ENCODE peak calls at places on chromosomes 11 and 22, in seven cellular contexts. T, A, Y, K, L, X and F are unnamed samples.

GRCh38 chr22:42928969-42929837 is 72.1 kb upstream of the ARFGAP3 start:
- DNase-seq in T (no peak), A (peak; percentile 48), Y (no peak), K (no peak), L (no peak), X (no peak), F (no peak)

GRCh38 chr11:121800704-121801516 is 315.1 kb downstream of the BLID start:
- DNase-seq in T (no peak), A (no peak), Y (no peak), K (no peak), L (peak; percentile 93), X (no peak), F (no peak)

GRCh38 chr11:128409476-128409875 is 177.9 kb downstream of the ETS1 start:
- DNase-seq in T (no peak), A (no peak), Y (no peak), K (no peak), L (no peak), X (no peak), F (no peak)

GRCh38 chr11:125123194-125123946 is 11.9 kb upstream of the TMEM218 start:
- DNase-seq in T (no peak), A (no peak), Y (no peak), K (no peak), L (no peak), X (no peak), F (no peak)

GRCh38 chr11:83521647-83522596 is 235.8 kb upstream of the CCDC90B start:
- DNase-seq in T (no peak), A (no peak), Y (peak; percentile 51), K (no peak), L (peak; percentile 76), X (no peak), F (no peak)

GRCh38 chr11:120334894-120335462 is 1.2 kb upstream of the ARHGEF12 start:
- DNase-seq in T (peak; percentile 83), A (no peak), Y (peak; percentile 59), K (peak; percentile 74), L (peak; percentile 79), X (peak; percentile 57), F (peak; percentile 59)

GRCh38 chr11:23585700-23586099 is 725.4 kb upstream of the CCDC179 start:
- DNase-seq in T (no peak), A (no peak), Y (no peak), K (no peak), L (no peak), X (no peak), F (no peak)

GRCh38 chr11:76270387-76270786 is 64.1 kb upstream of the WNT11 start:
- DNase-seq in T (no peak), A (no peak), Y (no peak), K (no peak), L (no peak), X (no peak), F (no peak)

GRCh38 chr11:132632641-132633124 is 899.6 kb downstream of the OPCML start:
- DNase-seq in T (no peak), A (no peak), Y (peak; percentile 39), K (no peak), L (no peak), X (no peak), F (no peak)

GRCh38 chr11:94671553-94672366 is 96.4 kb upstream of the AMOTL1 start:
- DNase-seq in T (no peak), A (no peak), Y (no peak), K (no peak), L (no peak), X (no peak), F (no peak)

GRCh38 chr22:43208703-43209522 is 22.0 kb upstream of the TTLL12 start:
- DNase-seq in T (no peak), A (no peak), Y (no peak), K (no peak), L (no peak), X (no peak), F (no peak)

GRCh38 chr11:32088117-32088941 is 2.5 kb upstream of the RCN1 start:
- DNase-seq in T (peak; percentile 36), A (no peak), Y (peak; percentile 17), K (no peak), L (no peak), X (peak; percentile 15), F (no peak)

GRCh38 chr11:134916829-134917228 is 504.8 kb upstream of the B3GAT1 start:
- DNase-seq in T (no peak), A (no peak), Y (no peak), K (no peak), L (no peak), X (no peak), F (no peak)

DNA sequence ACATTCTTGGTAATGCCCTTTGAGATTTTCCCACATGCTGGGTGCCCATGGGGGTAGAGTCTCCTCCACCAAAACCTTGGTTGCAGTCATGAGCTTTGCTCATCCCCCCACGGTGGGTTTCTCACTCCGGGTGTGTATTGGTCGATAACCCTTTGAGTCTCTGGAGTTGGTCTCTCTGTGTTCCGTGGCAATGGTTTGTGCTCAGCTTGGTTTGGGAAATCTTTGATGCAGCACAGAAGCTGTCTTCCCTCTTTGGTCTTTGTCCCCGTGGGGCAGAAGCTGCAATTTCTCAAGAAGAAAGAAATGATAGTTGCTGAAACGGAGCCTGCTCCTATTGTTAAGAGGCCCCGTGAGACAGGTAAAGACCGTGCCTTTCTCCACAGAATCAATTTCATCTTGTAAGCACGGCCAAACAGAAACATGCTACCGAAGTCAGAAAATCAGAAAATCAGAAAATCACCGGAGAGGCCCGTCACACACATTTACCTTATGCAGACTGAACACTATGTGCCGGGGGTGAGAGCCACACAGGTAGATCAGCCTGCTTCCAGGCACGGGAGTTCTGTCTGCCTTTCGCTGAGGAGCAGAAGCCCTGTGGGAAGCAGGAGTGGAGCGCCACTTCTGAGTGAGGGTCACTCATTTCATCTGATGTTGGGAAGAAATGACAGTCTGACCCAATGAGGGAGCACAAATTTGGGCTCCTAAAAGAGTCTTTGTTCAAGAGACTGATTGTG is 186.1 kb downstream of the TBC1D22A start:
- DNase-seq in T (no peak), A (no peak), Y (no peak), K (no peak), L (no peak), X (no peak), F (no peak)
- H3K27ac ChIP-seq in T (no peak overlapping the region), A (no peak overlapping the region), Y (no peak overlapping the region), K (no peak overlapping the region), L (no peak overlapping the region), X (no peak overlapping the region), F (no peak overlapping the region)

GRCh38 chr11:64788321-64789215 is 10.2 kb upstream of the SF1 start:
- DNase-seq in T (no peak), A (peak; percentile 69), Y (no peak), K (no peak), L (no peak), X (no peak), F (no peak)

GRCh38 chr11:64784813-64785581 is 6.7 kb upstream of the SF1 start:
- DNase-seq in T (no peak), A (no peak), Y (no peak), K (no peak), L (no peak), X (no peak), F (no peak)

GRCh38 chr11:64786308-64786707 is 8.0 kb upstream of the SF1 start:
- DNase-seq in T (no peak), A (peak; percentile 68), Y (no peak), K (no peak), L (no peak), X (no peak), F (no peak)

GRCh38 chr11:64789331-64790204 is 11.2 kb upstream of the SF1 start:
- DNase-seq in T (no peak), A (peak; percentile 69), Y (peak; percentile 12), K (no peak), L (no peak), X (no peak), F (no peak)

DNA sequence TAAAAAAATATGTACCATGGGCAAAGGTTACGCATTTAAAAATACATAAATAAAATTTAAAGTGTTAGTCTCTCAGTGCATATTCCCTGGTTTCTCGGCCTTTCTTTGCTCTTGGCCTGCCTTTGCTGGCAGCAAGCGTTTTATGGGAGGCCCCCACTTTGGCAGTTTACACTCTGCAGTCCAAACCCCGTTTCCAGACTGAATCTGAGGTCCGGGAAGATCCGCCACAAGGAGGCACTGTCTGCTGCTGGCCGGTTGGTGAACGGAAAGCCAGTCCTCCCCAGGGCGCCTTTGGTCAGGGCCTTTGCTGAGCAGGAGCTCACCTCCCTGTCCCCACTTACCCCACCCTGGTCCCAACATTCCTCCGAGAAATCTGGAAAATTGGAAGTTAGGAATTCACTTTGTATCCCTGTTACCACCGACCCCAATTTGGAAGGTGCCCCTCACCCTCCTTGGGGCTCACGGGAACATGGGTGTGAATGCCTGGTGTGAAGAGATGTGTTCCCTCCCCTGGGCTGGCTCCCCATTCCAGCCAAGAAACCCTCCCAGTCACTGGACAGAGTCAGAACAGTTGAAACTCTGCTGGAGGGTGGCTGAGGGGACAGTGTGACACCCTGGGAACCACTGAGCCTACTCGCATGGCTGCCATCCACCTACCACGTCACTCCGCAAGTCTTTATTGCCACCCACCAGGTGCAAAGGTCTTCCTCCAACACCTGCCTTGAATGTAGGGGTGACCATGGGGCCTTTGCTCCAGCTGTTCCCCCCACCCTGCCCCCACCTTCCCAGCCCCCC is 9.4 kb upstream of the SF1 start:
- DNase-seq in T (peak; percentile 50), A (peak; percentile 90), Y (peak; percentile 82), K (peak; percentile 82), L (peak; percentile 90), X (peak; percentile 75), F (no peak)
- TF ChIP-seq POLR2AphosphoS5 in T (no peak), A (no peak), Y (no peak), K (no peak), L (no peak), X (no peak), F (no peak)

DNA sequence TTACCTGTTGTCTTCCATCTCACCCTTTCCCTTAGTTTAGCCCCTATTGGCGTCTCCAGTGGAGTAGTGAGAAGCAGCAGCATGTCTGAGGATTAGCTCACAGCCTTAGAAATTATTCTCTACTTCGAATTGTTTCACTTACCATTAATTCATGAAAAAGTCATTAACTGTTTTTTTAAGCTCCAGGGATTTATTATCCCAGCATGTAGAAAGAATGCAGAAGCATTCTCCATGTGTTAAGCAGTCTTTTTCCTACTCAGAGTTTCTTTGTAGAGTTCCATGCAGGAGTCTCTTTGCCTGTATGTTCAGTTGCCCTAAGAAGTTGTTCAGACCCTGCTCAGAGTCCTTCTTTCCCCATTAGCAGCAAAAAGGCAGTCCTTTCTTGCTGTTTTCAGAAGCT is 137.9 kb upstream of the RASSF10 start:
- DNase-seq in T (no peak), A (no peak), Y (no peak), K (no peak), L (no peak), X (no peak), F (no peak)
- H3K27ac ChIP-seq in T (no peak overlapping the region), A (no peak overlapping the region), Y (peak overlapping the region; percentile 39), K (no peak overlapping the region), L (peak overlapping the region; percentile 45), X (no peak overlapping the region), F (no peak overlapping the region)

DNA sequence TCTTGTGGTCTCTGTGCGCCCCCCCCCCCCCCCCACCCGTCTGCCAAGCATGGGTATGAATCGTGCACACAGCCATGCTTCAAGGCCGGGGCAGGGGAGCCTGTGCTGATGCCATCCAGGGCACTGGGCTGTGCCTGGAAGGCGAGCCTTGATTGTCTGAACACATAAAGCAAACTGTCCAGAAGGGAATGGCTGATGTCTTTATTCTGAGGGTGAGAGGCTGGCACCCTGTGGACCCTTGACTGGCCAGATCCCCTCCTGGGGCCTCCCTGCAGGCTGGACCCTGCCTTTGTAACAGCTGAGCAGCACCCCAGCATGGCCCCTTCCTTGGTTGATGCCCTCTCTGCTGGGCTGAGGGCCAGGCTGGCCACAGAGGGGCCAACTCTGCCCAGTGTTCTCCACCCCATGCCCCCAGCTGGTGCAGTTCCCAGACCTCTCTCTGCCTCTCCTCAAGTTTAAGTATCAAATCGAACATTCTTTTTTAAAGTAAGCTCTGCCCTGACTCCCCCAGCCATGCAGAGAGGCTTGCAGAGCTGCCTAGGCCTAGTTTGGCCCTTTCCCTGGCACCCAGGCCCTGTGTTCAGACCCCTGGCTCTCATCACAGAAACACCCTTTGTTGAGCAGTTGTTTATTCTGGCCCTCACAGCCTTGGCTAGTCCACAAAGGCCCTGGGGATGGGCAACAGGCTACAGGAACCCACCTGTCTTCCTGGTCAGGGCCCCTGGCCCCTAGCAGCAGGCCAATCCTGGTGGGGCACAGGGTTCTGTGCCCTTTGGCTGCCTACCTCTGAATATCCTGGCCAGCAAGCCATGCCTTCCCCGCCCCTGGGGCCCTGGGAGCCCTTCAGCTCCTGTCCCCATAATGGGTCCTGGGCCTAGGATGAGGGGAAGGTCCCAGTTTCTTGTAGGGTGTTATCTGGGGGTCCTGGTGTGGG is 3.9 kb upstream of the RANBP1 start:
- DNase-seq in T (no peak), A (peak; percentile 59), Y (no peak), K (no peak), L (no peak), X (no peak), F (no peak)
- TF ChIP-seq POLR2AphosphoS5 in T (no peak), A (no peak), Y (peak; percentile 30), K (no peak), L (peak; percentile 20), X (no peak), F (peak; percentile 36)